ENCODE peak calls at places on chromosome 1, in four cellular contexts. One of them, this sample, is unnamed.

GRCh38 chr1:209768354-209768774 is 12.5 kb downstream of the TRAF3IP3 start:
- DNase-seq in thoracic aorta: no peak
- DNase-seq in right atrium auricular region: no peak
- DNase-seq in RWPE1: no peak
- DNase-seq in this sample: no peak

GRCh38 chr1:202919615-202920014 is 7.4 kb downstream of the KLHL12 start:
- DNase-seq in thoracic aorta: no peak
- DNase-seq in right atrium auricular region: no peak
- DNase-seq in RWPE1: no peak
- DNase-seq in this sample: no peak

GRCh38 chr1:36328713-36329112 is 5.3 kb upstream of the EVA1B start:
- DNase-seq in thoracic aorta: no peak
- DNase-seq in right atrium auricular region: peak
- DNase-seq in RWPE1: no peak
- DNase-seq in this sample: no peak

GRCh38 chr1:177255411-177255810 is 84.7 kb downstream of the BRINP2 start:
- DNase-seq in thoracic aorta: no peak
- DNase-seq in right atrium auricular region: no peak
- DNase-seq in RWPE1: peak
- DNase-seq in this sample: no peak

GRCh38 chr1:13751985-13752384 is 52.0 kb downstream of the PRDM2 start:
- DNase-seq in thoracic aorta: no peak
- DNase-seq in right atrium auricular region: no peak
- DNase-seq in RWPE1: no peak
- DNase-seq in this sample: no peak

GRCh38 chr1:101314244-101314643 is 77.4 kb downstream of the S1PR1 start:
- DNase-seq in thoracic aorta: no peak
- DNase-seq in right atrium auricular region: no peak
- DNase-seq in RWPE1: peak
- DNase-seq in this sample: no peak

GRCh38 chr1:33387512-33388079 is 43.3 kb downstream of the PHC2 start:
- DNase-seq in thoracic aorta: no peak
- DNase-seq in right atrium auricular region: no peak
- DNase-seq in RWPE1: peak
- DNase-seq in this sample: no peak

GRCh38 chr1:62962014-62962793 is 178.3 kb downstream of the ATG4C start:
- DNase-seq in thoracic aorta: no peak
- DNase-seq in right atrium auricular region: no peak
- DNase-seq in RWPE1: no peak
- DNase-seq in this sample: no peak

GRCh38 chr1:34590211-34590623 is 164.6 kb upstream of the GJB5 start:
- DNase-seq in thoracic aorta: no peak
- DNase-seq in right atrium auricular region: no peak
- DNase-seq in RWPE1: peak
- DNase-seq in this sample: no peak

GRCh38 chr1:92536593-92537332 is 50.0 kb upstream of the GFI1 start:
- DNase-seq in thoracic aorta: no peak
- DNase-seq in right atrium auricular region: no peak
- DNase-seq in RWPE1: no peak
- DNase-seq in this sample: no peak

GRCh38 chr1:156089704-156090103 is 7.4 kb upstream of the MEX3A start:
- DNase-seq in thoracic aorta: no peak
- DNase-seq in right atrium auricular region: no peak
- DNase-seq in RWPE1: no peak
- DNase-seq in this sample: no peak

GRCh38 chr1:81681570-81681969 is 119.2 kb upstream of the ADGRL2 start:
- DNase-seq in thoracic aorta: no peak
- DNase-seq in right atrium auricular region: no peak
- DNase-seq in RWPE1: peak
- DNase-seq in this sample: no peak

GRCh38 chr1:168728452-168729404 is at the start of gene DPT:
- DNase-seq in thoracic aorta: no peak
- DNase-seq in right atrium auricular region: peak
- DNase-seq in RWPE1: no peak
- DNase-seq in this sample: no peak

GRCh38 chr1:46520063-46520911 is 30.7 kb downstream of the DMBX1 start:
- DNase-seq in thoracic aorta: no peak
- DNase-seq in right atrium auricular region: peak
- DNase-seq in RWPE1: peak
- DNase-seq in this sample: no peak

GRCh38 chr1:27393641-27394281 is 1.3 kb downstream of the GPR3 start:
- DNase-seq in thoracic aorta: no peak
- DNase-seq in right atrium auricular region: no peak
- DNase-seq in RWPE1: no peak
- DNase-seq in this sample: no peak

GRCh38 chr1:29396438-29397255 is 160.3 kb downstream of the PTPRU start:
- DNase-seq in thoracic aorta: no peak
- DNase-seq in right atrium auricular region: peak
- DNase-seq in RWPE1: no peak
- DNase-seq in this sample: no peak

GRCh38 chr1:177864530-177865305 is 105.1 kb downstream of the SEC16B start:
- DNase-seq in thoracic aorta: no peak
- DNase-seq in right atrium auricular region: no peak
- DNase-seq in RWPE1: no peak
- DNase-seq in this sample: no peak

GRCh38 chr1:45987204-45987603 is 145.2 kb downstream of the PIK3R3 start:
- DNase-seq in thoracic aorta: no peak
- DNase-seq in right atrium auricular region: no peak
- DNase-seq in RWPE1: no peak
- DNase-seq in this sample: no peak

GRCh38 chr1:112393634-112393976 is 2.4 kb upstream of the CTTNBP2NL start:
- DNase-seq in thoracic aorta: no peak
- DNase-seq in right atrium auricular region: peak
- DNase-seq in RWPE1: no peak
- DNase-seq in this sample: no peak

GRCh38 chr1:207964195-207964966 is 53.5 kb upstream of the CD34 start:
- DNase-seq in thoracic aorta: no peak
- DNase-seq in right atrium auricular region: no peak
- DNase-seq in RWPE1: no peak
- DNase-seq in this sample: no peak

GRCh38 chr1:111803951-111804350 is 48.2 kb downstream of the DDX20 start:
- DNase-seq in thoracic aorta: no peak
- DNase-seq in right atrium auricular region: no peak
- DNase-seq in RWPE1: no peak
- DNase-seq in this sample: no peak

GRCh38 chr1:207938016-207938415 is 27.1 kb upstream of the CD34 start:
- DNase-seq in thoracic aorta: no peak
- DNase-seq in right atrium auricular region: no peak
- DNase-seq in RWPE1: no peak
- DNase-seq in this sample: no peak

GRCh38 chr1:1907098-1907736 is 7.8 kb upstream of the CALML6 start:
- DNase-seq in thoracic aorta: no peak
- DNase-seq in right atrium auricular region: no peak
- DNase-seq in RWPE1: peak
- DNase-seq in this sample: peak

GRCh38 chr1:9025474-9025873 is 749 bp downstream of the SLC2A7 start:
- DNase-seq in thoracic aorta: no peak
- DNase-seq in right atrium auricular region: no peak
- DNase-seq in RWPE1: no peak
- DNase-seq in this sample: no peak

GRCh38 chr1:3563125-3563524 is 48.2 kb downstream of the MEGF6 start:
- DNase-seq in thoracic aorta: no peak
- DNase-seq in right atrium auricular region: no peak
- DNase-seq in RWPE1: no peak
- DNase-seq in this sample: no peak

GRCh38 chr1:21620461-21620860 is 48.7 kb downstream of the RAP1GAP start:
- DNase-seq in thoracic aorta: no peak
- DNase-seq in right atrium auricular region: no peak
- DNase-seq in RWPE1: no peak
- DNase-seq in this sample: no peak

GRCh38 chr1:153610334-153611023 is 2.5 kb downstream of the S100A16 start:
- DNase-seq in thoracic aorta: no peak
- DNase-seq in right atrium auricular region: no peak
- DNase-seq in RWPE1: no peak
- DNase-seq in this sample: no peak

GRCh38 chr1:29624747-29625420 is 388.6 kb downstream of the PTPRU start:
- DNase-seq in thoracic aorta: no peak
- DNase-seq in right atrium auricular region: peak
- DNase-seq in RWPE1: no peak
- DNase-seq in this sample: no peak

GRCh38 chr1:234634387-234634786 is 24.4 kb upstream of the IRF2BP2 start:
- DNase-seq in thoracic aorta: no peak
- DNase-seq in right atrium auricular region: no peak
- DNase-seq in RWPE1: no peak
- DNase-seq in this sample: no peak

GRCh38 chr1:169511339-169512028 is 25.7 kb upstream of the SLC19A2 start:
- DNase-seq in thoracic aorta: no peak
- DNase-seq in right atrium auricular region: peak
- DNase-seq in RWPE1: peak
- DNase-seq in this sample: peak

GRCh38 chr1:8343044-8343443 is 25.1 kb downstream of the SLC45A1 start:
- DNase-seq in thoracic aorta: no peak
- DNase-seq in right atrium auricular region: no peak
- DNase-seq in RWPE1: no peak
- DNase-seq in this sample: no peak

GRCh38 chr1:86445919-86446318 is 21.9 kb downstream of the CLCA2 start:
- DNase-seq in thoracic aorta: no peak
- DNase-seq in right atrium auricular region: no peak
- DNase-seq in RWPE1: no peak
- DNase-seq in this sample: no peak

GRCh38 chr1:150213170-150214098 is 22.5 kb downstream of the ANP32E start:
- DNase-seq in thoracic aorta: peak
- DNase-seq in right atrium auricular region: peak
- DNase-seq in RWPE1: peak
- DNase-seq in this sample: peak

GRCh38 chr1:201713093-201713810 is 115.7 kb upstream of the IPO9 start:
- DNase-seq in thoracic aorta: peak
- DNase-seq in right atrium auricular region: peak
- DNase-seq in RWPE1: peak
- DNase-seq in this sample: peak

GRCh38 chr1:201711811-201712210 is 117.1 kb upstream of the IPO9 start:
- DNase-seq in thoracic aorta: no peak
- DNase-seq in right atrium auricular region: peak
- DNase-seq in RWPE1: no peak
- DNase-seq in this sample: peak

GRCh38 chr1:201711101-201711597 is 117.8 kb upstream of the IPO9 start:
- DNase-seq in thoracic aorta: no peak
- DNase-seq in right atrium auricular region: no peak
- DNase-seq in RWPE1: no peak
- DNase-seq in this sample: peak

GRCh38 chr1:201710632-201711031 is 118.3 kb upstream of the IPO9 start:
- DNase-seq in thoracic aorta: no peak
- DNase-seq in right atrium auricular region: no peak
- DNase-seq in RWPE1: no peak
- DNase-seq in this sample: no peak

DNA sequence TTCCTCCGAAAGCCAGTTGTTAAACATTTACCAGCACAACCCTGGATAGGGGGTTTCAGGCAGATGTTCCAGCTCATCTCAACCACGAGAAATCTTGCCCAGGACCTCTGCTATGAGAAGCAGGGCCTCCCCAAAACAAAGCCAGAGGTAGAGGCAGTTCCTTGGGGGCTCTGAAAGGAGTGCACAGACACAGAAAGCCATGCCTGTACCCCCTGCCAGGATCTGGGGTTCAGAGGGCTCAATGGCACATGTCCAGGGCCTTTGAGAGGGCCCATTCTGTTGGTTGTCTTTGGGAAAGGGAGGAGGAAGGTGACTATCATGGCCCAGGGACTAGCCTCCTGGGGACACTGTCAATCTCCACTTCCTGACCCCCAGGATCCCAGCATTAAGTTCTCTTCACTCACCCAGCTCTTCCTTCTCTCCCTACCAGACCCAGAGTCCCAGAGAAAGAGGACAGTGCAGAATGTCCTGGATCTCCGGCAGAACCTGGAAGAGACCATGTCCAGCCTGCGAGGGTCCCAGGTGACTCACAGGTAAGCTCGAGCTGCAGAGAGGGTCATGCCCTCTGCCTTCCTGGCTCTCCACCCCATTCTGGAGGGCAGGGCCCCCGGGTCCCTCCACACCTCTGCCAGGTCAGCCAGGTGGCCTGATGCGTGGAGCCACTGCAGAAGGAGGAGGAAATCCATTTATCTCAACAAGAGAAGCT is 116.4 kb upstream of the IPO9 start:
- DNase-seq in thoracic aorta: no peak
- DNase-seq in right atrium auricular region: no peak
- DNase-seq in RWPE1: no peak
- DNase-seq in this sample: peak
- H3K27ac ChIP-seq in thoracic aorta: peak
- H3K27ac ChIP-seq in right atrium auricular region: peak
- H3K27ac ChIP-seq in RWPE1: peak
- H3K27ac ChIP-seq in this sample: peak

DNA sequence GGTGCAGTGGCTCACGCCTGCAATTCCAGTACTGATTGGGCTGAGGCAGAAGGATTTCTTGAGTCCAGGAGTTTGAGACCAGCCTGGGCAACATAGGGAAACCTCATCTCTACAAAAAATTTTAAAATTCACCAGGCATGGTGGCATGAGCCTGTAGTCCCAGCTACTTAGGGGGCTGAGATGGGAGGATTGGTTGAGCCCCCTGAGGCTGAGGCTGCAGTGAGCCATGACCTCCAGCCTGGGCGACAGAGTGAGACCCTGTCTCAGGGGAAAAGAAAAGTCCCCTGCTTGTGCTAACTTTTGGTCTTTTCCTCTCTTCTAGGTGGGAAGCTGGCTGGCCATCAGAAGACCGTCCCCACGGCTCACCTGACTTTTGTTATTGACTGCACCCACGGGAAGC is 1.6 kb downstream of the SRARP start:
- DNase-seq in thoracic aorta: no peak
- DNase-seq in right atrium auricular region: no peak
- DNase-seq in RWPE1: no peak
- DNase-seq in this sample: no peak
- H3K27ac ChIP-seq in thoracic aorta: no peak
- H3K27ac ChIP-seq in right atrium auricular region: no peak
- H3K27ac ChIP-seq in RWPE1: no peak
- H3K27ac ChIP-seq in this sample: no peak

DNA sequence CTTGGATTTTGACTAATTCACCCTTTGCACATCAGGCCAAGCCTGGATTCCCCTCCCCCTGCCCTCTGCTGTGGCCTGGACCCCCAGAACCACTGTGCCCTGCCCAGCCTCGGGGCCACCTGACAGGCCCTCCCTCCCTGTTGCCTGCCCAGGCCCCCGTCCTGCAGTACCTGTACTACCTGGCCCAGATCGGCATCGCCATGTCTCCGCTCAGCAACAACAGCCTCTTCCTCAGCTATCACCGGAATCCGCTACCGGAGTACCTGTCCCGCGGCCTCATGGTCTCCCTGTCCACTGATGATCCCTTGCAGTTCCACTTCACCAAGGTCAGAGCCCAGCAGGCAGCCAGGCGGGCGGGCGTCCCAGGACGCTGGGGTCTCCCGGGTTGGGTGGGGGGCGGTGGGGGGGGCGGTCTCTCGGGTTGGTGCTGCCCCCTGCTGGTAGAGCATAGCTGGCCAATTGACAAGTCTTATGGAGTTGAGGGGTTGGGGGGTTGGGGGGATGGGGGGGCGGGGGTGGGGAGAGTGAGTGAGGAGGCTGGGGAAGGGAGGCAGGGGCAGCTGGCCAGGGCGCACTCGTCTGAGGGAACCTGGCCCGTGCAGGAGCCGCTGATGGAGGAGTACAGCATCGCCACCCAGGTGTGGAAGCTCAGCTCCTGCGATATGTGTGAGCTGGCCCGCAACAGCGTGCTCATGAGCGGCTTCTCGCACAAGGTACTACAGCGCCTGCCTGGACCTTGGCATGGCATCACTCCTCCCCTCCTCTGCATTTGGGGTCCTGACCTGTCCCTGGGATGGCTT is 10.6 kb downstream of the AMPD2 start:
- DNase-seq in thoracic aorta: no peak
- DNase-seq in right atrium auricular region: peak
- DNase-seq in RWPE1: peak
- DNase-seq in this sample: peak
- H3K27ac ChIP-seq in thoracic aorta: no peak
- H3K27ac ChIP-seq in right atrium auricular region: no peak
- H3K27ac ChIP-seq in RWPE1: no peak
- H3K27ac ChIP-seq in this sample: no peak

GRCh38 chr1:151961795-151962194 is 31.9 kb downstream of the S100A10 start:
- DNase-seq in thoracic aorta: no peak
- DNase-seq in right atrium auricular region: no peak
- DNase-seq in RWPE1: no peak
- DNase-seq in this sample: no peak
- H3K27ac ChIP-seq in thoracic aorta: no peak
- H3K27ac ChIP-seq in right atrium auricular region: peak
- H3K27ac ChIP-seq in RWPE1: no peak
- H3K27ac ChIP-seq in this sample: no peak